ENCODE peak calls at places on chromosomes 11 and 22, in nine cellular contexts. E, O, T, W, K, N, L, U and Q are unnamed samples.
A peak's percentile ranks its signal among the peaks of the same experiment; 100 is the strongest.

GRCh38 chr11:61173456-61173855 is 12.2 kb upstream of the VPS37C start:
- DNase-seq in W (no peak), O (no peak), K (no peak), U (no peak), E (no peak), N (peak; percentile 49), T (no peak), L (no peak), Q (no peak)

GRCh38 chr22:45340323-45340722 is 30.6 kb downstream of the FAM118A start:
- DNase-seq in T (no peak), W (no peak), K (no peak), U (no peak), E (no peak), L (no peak), O (no peak), N (no peak), Q (no peak)

GRCh38 chr11:112694813-112695212 is 266.4 kb upstream of the NCAM1 start:
- DNase-seq in L (no peak), E (no peak), K (no peak), N (peak; percentile 3), T (no peak), U (no peak), O (no peak), W (no peak), Q (no peak)

GRCh38 chr11:112744041-112744440 is 217.2 kb upstream of the NCAM1 start:
- DNase-seq in E (no peak), N (no peak), T (no peak), K (no peak), O (no peak), W (no peak), L (no peak), U (no peak), Q (no peak)

GRCh38 chr11:2204361-2205213 is 33.0 kb upstream of the TH start:
- DNase-seq in W (peak; percentile 5), L (no peak), E (no peak), K (no peak), O (no peak), T (peak; percentile 38), N (no peak), U (no peak), Q (no peak)

GRCh38 chr22:24503137-24503850 is 8.2 kb downstream of the UPB1 start:
- DNase-seq in W (peak; percentile 65), O (no peak), L (peak; percentile 67), U (peak; percentile 74), T (peak; percentile 58), K (peak; percentile 48), E (peak; percentile 65), N (peak; percentile 36), Q (peak; percentile 52)

GRCh38 chr22:31492151-31492550 is 2.5 kb upstream of the EIF4ENIF1 start:
- DNase-seq in N (no peak), E (no peak), T (no peak), U (no peak), O (no peak), W (no peak), K (no peak), L (no peak), Q (no peak)

GRCh38 chr11:79419120-79419519 is 21.7 kb downstream of the TENM4 start:
- DNase-seq in W (no peak), E (no peak), K (peak; percentile 82), L (peak; percentile 76), N (peak; percentile 66), U (no peak), T (no peak), O (no peak), Q (no peak)

GRCh38 chr22:50535113-50535512 is 5.3 kb upstream of the TYMP start:
- DNase-seq in N (no peak), W (no peak), K (no peak), L (no peak), U (no peak), T (no peak), O (no peak), E (no peak), Q (no peak)

GRCh38 chr22:50532824-50533344 is 3.1 kb upstream of the TYMP start:
- DNase-seq in T (no peak), E (no peak), U (no peak), L (no peak), O (no peak), N (no peak), W (no peak), K (no peak), Q (no peak)

GRCh38 chr22:50532353-50532700 is 2.5 kb upstream of the TYMP start:
- DNase-seq in N (no peak), K (no peak), T (no peak), U (no peak), O (no peak), L (no peak), E (peak; percentile 61), W (no peak), Q (no peak)

GRCh38 chr22:50537765-50538164 is 7.9 kb upstream of the KLHDC7B start:
- DNase-seq in O (no peak), W (no peak), K (no peak), N (no peak), T (no peak), L (no peak), E (no peak), U (no peak), Q (no peak)

DNA sequence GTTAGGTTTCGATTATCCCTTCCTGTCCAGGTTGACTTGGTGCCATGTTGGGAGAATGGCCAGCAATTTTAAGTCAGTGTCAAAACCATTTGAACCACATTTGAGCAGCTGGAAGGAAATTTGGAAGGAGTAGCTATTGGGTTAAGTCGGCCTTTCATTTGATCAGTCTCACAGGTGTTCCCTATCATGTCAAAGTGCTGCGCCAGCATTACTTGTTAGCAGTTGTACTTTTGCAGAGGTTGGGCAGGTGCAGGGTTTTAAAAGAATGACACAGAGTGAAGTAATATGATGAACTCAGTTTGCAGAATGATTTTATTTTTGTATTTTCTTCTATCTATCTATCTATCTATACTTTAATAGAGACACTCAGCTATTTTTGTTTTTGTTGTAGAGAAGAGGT is 6.4 kb upstream of the TYMP start:
- DNase-seq in O (no peak), E (no peak), T (no peak), L (no peak), U (no peak), W (no peak), N (no peak), K (no peak), Q (no peak)
- H3K4me3 ChIP-seq in O (no peak overlapping the region), E (no peak overlapping the region), T (no peak overlapping the region), L (no peak overlapping the region), U (no peak overlapping the region), W (no peak overlapping the region), N (no peak overlapping the region), K (no peak overlapping the region), Q (no peak overlapping the region)

GRCh38 chr22:49970528-49971231 is 10.1 kb downstream of the PIM3 start:
- DNase-seq in W (peak; percentile 91), N (peak; percentile 98), L (peak; percentile 99), O (peak; percentile 98), E (peak; percentile 92), T (peak; percentile 98), K (peak; percentile 94), U (peak; percentile 99), Q (peak; percentile 86)

GRCh38 chr22:49972163-49973017 is 11.8 kb downstream of the PIM3 start:
- DNase-seq in N (no peak), K (no peak), U (no peak), E (peak; percentile 30), L (peak; percentile 37), T (peak; percentile 64), W (peak; percentile 16), O (no peak), Q (no peak)

GRCh38 chr22:49969751-49970527 is 9.4 kb downstream of the PIM3 start:
- DNase-seq in T (peak; percentile 49), E (peak; percentile 17), L (peak; percentile 23), U (no peak), O (no peak), K (no peak), N (no peak), W (peak; percentile 13), Q (no peak)

GRCh38 chr22:49973018-49973965 is 12.7 kb downstream of the PIM3 start:
- DNase-seq in L (no peak), T (no peak), K (no peak), E (no peak), U (no peak), W (no peak), N (peak; percentile 33), O (no peak), Q (no peak)

GRCh38 chr22:49971232-49972162 is 10.9 kb downstream of the PIM3 start:
- DNase-seq in W (peak; percentile 87), K (no peak), U (peak; percentile 83), T (peak; percentile 97), L (peak; percentile 83), O (peak; percentile 86), N (peak; percentile 84), E (peak; percentile 87), Q (no peak)
- TF ChIP-seq CTCF in W (no peak), K (no peak), U (no peak), T (no peak), L (no peak), O (no peak), N (no peak), E (no peak), Q (no peak)

DNA sequence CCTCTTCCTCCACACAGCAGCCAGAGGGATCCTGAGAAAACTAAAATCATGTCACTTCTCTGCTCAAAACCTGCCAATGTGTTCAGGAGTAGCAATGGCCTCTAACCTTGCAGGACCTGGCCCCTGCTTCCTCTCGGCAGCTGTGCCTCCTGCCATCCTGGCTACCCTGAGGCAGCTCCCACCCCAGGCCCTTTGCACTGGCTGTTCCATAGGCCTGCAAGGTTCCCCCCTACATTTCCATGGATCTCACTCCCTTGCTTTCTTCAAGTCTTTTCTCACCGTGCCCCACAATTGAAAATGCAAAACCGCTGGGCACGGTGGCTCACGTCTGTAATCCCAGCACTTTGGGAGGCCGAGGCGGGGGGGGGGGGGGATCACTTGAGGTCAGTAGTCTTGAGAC is 2.1 kb upstream of the STIP1 start:
- DNase-seq in W (no peak), E (no peak), U (no peak), N (no peak), O (no peak), K (no peak), T (no peak), L (no peak), Q (no peak)
- H3K4me3 ChIP-seq in W (no peak overlapping the region), E (no peak overlapping the region), U (peak overlapping the region; percentile 88), N (no peak overlapping the region), O (no peak overlapping the region), K (no peak overlapping the region), T (no peak overlapping the region), L (no peak overlapping the region), Q (no peak overlapping the region)

GRCh38 chr11:65745049-65745448 is 24.5 kb upstream of the RNASEH2C start:
- DNase-seq in T (no peak), L (no peak), W (no peak), E (no peak), O (no peak), U (no peak), K (no peak), N (no peak), Q (no peak)

GRCh38 chr11:65742353-65742752 is 21.8 kb upstream of the RNASEH2C start:
- DNase-seq in E (no peak), K (no peak), W (no peak), T (no peak), N (no peak), O (no peak), U (no peak), L (no peak), Q (no peak)

GRCh38 chr11:65744699-65745042 is 24.1 kb upstream of the RNASEH2C start:
- DNase-seq in K (no peak), U (no peak), L (no peak), O (no peak), W (no peak), N (no peak), E (no peak), T (no peak), Q (no peak)

GRCh38 chr11:65741185-65741584 is 20.6 kb upstream of the RNASEH2C start:
- DNase-seq in E (no peak), N (no peak), W (no peak), T (no peak), K (no peak), U (no peak), O (no peak), L (no peak), Q (no peak)

DNA sequence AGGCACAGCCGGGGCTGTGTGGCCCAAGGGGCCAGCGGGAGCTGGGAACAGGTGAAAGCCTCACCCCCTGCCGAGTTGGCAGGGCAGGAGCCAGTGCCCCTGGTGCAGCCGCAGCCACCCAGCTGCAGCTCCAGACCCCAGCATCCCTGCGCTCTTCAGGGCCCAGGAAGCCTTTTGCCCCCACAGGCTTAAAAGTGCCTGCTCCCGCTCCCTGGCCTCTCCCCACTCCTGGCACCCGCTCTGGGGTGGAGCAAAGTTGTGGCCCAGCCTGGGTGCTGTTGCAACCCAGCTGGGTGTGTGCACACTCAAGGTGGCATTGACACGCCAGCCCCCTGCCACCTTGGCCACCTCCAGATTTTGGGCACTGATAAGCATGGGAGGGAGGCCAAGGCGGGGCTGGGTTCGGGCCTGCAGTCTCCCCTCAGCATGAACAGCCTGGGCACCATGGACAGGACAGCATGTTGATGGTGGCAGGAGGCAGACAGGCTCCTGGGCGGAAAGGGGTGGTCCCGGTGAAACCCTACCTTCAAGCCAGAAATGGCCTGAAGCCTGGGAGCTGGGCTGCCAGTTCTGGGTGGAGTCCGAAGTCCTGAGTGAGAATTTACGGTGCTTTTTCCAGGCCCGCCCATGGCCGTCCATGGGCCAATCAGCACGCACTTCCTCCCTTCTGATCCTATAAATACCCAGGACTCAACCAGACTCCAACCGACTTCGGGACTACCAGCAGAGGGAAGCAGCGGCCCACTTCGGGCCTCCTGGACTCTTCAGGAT is 23.5 kb upstream of the RNASEH2C start:
- DNase-seq in T (no peak), O (no peak), E (peak; percentile 29), W (no peak), U (peak; percentile 51), N (peak; percentile 76), K (peak; percentile 8), L (peak; percentile 31), Q (no peak)
- TF ChIP-seq CTCF in T (peak; percentile 35), O (no peak), E (no peak), W (peak; percentile 48), U (peak; percentile 23), N (peak; percentile 40), K (peak; percentile 39), L (peak; percentile 10), Q (peak; percentile 16)